ENCODE peak calls at places on chromosomes 16 and 17, in nine cellular contexts. One of them, this sample, is unnamed.

GRCh38 chr16:11010576-11011221 is 66.3 kb downstream of the CLEC16A start:
- DNase-seq in AG04449: no peak
- DNase-seq in AG09309: no peak
- DNase-seq in epithelial cell of esophagus: no peak
- DNase-seq in cardiac muscle cell: no peak
- DNase-seq in ascending aorta: no peak
- DNase-seq in colonic mucosa: no peak
- DNase-seq in AG04450: no peak
- DNase-seq in cardiac fibroblast: peak
- DNase-seq in this sample: no peak

GRCh38 chr17:51322390-51323029 is 62.2 kb downstream of the UTP18 start:
- DNase-seq in cardiac fibroblast: peak
- DNase-seq in cardiac muscle cell: peak
- DNase-seq in AG04449: no peak
- DNase-seq in AG09309: peak
- DNase-seq in AG04450: no peak
- DNase-seq in epithelial cell of esophagus: peak
- DNase-seq in colonic mucosa: no peak
- DNase-seq in ascending aorta: no peak
- DNase-seq in this sample: no peak

GRCh38 chr17:31610301-31610910 is 218.9 kb downstream of the RAB11FIP4 start:
- DNase-seq in cardiac muscle cell: no peak
- DNase-seq in colonic mucosa: no peak
- DNase-seq in AG04449: no peak
- DNase-seq in AG04450: no peak
- DNase-seq in epithelial cell of esophagus: no peak
- DNase-seq in cardiac fibroblast: no peak
- DNase-seq in AG09309: no peak
- DNase-seq in ascending aorta: no peak
- DNase-seq in this sample: no peak

GRCh38 chr17:62739666-62740065 is 68.4 kb downstream of the MARCHF10 start:
- DNase-seq in AG09309: no peak
- DNase-seq in AG04449: no peak
- DNase-seq in ascending aorta: no peak
- DNase-seq in colonic mucosa: no peak
- DNase-seq in AG04450: no peak
- DNase-seq in cardiac muscle cell: no peak
- DNase-seq in epithelial cell of esophagus: no peak
- DNase-seq in cardiac fibroblast: no peak
- DNase-seq in this sample: no peak

GRCh38 chr17:57004944-57005579 is 27.1 kb downstream of the SCPEP1 start:
- DNase-seq in colonic mucosa: peak
- DNase-seq in AG04449: no peak
- DNase-seq in cardiac muscle cell: no peak
- DNase-seq in ascending aorta: no peak
- DNase-seq in epithelial cell of esophagus: no peak
- DNase-seq in AG09309: no peak
- DNase-seq in cardiac fibroblast: no peak
- DNase-seq in AG04450: no peak
- DNase-seq in this sample: no peak

GRCh38 chr17:39823407-39824054 is 40.6 kb downstream of the IKZF3 start:
- DNase-seq in colonic mucosa: no peak
- DNase-seq in AG09309: no peak
- DNase-seq in epithelial cell of esophagus: no peak
- DNase-seq in AG04449: no peak
- DNase-seq in AG04450: no peak
- DNase-seq in cardiac fibroblast: no peak
- DNase-seq in cardiac muscle cell: no peak
- DNase-seq in ascending aorta: no peak
- DNase-seq in this sample: peak

GRCh38 chr16:87924041-87924851 is 12.1 kb downstream of the CA5A start:
- DNase-seq in epithelial cell of esophagus: peak
- DNase-seq in cardiac fibroblast: no peak
- DNase-seq in AG09309: no peak
- DNase-seq in cardiac muscle cell: no peak
- DNase-seq in AG04449: no peak
- DNase-seq in ascending aorta: no peak
- DNase-seq in AG04450: no peak
- DNase-seq in colonic mucosa: no peak
- DNase-seq in this sample: no peak

GRCh38 chr16:85759631-85760419 is 8.9 kb upstream of the C16orf74 start:
- DNase-seq in ascending aorta: no peak
- DNase-seq in colonic mucosa: no peak
- DNase-seq in AG09309: no peak
- DNase-seq in cardiac muscle cell: no peak
- DNase-seq in epithelial cell of esophagus: peak
- DNase-seq in AG04450: no peak
- DNase-seq in AG04449: no peak
- DNase-seq in cardiac fibroblast: peak
- DNase-seq in this sample: peak

GRCh38 chr17:13600475-13601316 is 1.0 kb downstream of the HS3ST3A1 start:
- DNase-seq in cardiac fibroblast: no peak
- DNase-seq in ascending aorta: no peak
- DNase-seq in AG04449: no peak
- DNase-seq in AG09309: no peak
- DNase-seq in colonic mucosa: no peak
- DNase-seq in epithelial cell of esophagus: no peak
- DNase-seq in AG04450: no peak
- DNase-seq in cardiac muscle cell: peak
- DNase-seq in this sample: no peak

GRCh38 chr17:67759355-67760171 is 41.8 kb downstream of the NOL11 start:
- DNase-seq in cardiac fibroblast: peak
- DNase-seq in ascending aorta: no peak
- DNase-seq in AG04449: peak
- DNase-seq in AG09309: no peak
- DNase-seq in cardiac muscle cell: peak
- DNase-seq in colonic mucosa: no peak
- DNase-seq in AG04450: peak
- DNase-seq in epithelial cell of esophagus: no peak
- DNase-seq in this sample: no peak

GRCh38 chr16:85465328-85466307 is 147.5 kb upstream of the GSE1 start:
- DNase-seq in colonic mucosa: no peak
- DNase-seq in cardiac fibroblast: peak
- DNase-seq in ascending aorta: no peak
- DNase-seq in AG09309: no peak
- DNase-seq in cardiac muscle cell: peak
- DNase-seq in AG04450: peak
- DNase-seq in epithelial cell of esophagus: peak
- DNase-seq in AG04449: no peak
- DNase-seq in this sample: no peak

GRCh38 chr16:67959930-67960329 is 8.5 kb downstream of the SLC12A4 start:
- DNase-seq in epithelial cell of esophagus: no peak
- DNase-seq in AG04449: no peak
- DNase-seq in AG04450: no peak
- DNase-seq in AG09309: no peak
- DNase-seq in colonic mucosa: no peak
- DNase-seq in cardiac fibroblast: no peak
- DNase-seq in ascending aorta: no peak
- DNase-seq in cardiac muscle cell: no peak
- DNase-seq in this sample: no peak

GRCh38 chr17:2694381-2695242 is 17.0 kb downstream of the CLUH start:
- DNase-seq in AG04449: no peak
- DNase-seq in AG09309: no peak
- DNase-seq in AG04450: no peak
- DNase-seq in cardiac fibroblast: no peak
- DNase-seq in epithelial cell of esophagus: no peak
- DNase-seq in cardiac muscle cell: no peak
- DNase-seq in ascending aorta: peak
- DNase-seq in colonic mucosa: peak
- DNase-seq in this sample: no peak

DNA sequence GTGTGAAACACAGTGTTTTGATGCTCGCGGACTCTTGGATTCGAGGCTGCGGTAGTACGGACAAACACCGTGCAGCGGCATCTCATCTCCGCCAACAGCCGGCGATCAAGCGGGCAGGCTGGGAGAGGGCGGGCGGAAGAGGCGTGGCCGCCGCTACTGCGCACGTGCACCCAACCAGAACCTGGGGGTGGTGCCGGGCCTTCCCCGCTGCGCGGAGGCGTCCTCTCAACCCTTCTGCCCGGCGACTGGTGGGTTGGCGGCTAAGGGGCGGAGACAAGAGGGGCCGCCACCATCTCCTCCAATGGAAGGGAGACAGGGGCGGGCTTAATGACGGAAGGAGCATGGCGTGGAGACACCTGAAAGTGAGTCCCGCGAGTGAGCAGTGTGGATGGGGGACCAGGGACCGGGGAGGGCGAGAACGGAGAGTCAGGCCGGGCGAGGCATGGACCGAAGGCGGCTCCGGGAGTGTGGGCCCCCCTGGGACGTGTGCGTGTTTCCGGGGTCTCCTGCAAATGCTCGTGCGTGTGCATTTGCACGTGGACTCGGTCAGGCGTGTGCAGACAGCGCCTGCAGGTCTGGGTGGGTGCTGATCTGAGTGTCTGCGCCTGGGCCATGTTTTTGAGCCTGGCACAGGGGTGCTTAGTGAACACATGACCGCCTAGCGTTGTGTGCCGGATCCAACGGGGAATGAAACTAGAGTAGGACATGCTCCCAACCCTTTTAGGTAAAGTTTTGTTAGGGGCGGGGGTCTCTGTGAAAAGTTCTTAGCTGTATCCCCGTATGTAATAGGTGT is at the start of gene DHODH:
- DNase-seq in colonic mucosa: peak
- DNase-seq in ascending aorta: peak
- DNase-seq in cardiac fibroblast: peak
- DNase-seq in AG09309: peak
- DNase-seq in AG04450: peak
- DNase-seq in AG04449: peak
- DNase-seq in epithelial cell of esophagus: peak
- DNase-seq in cardiac muscle cell: peak
- DNase-seq in this sample: peak
- TF ChIP-seq CTCF in colonic mucosa: no peak
- TF ChIP-seq CTCF in ascending aorta: peak
- TF ChIP-seq CTCF in cardiac fibroblast: peak
- TF ChIP-seq CTCF in AG09309: no peak
- TF ChIP-seq CTCF in AG04450: no peak
- TF ChIP-seq CTCF in AG04449: no peak
- TF ChIP-seq CTCF in epithelial cell of esophagus: no peak
- TF ChIP-seq CTCF in cardiac muscle cell: peak
- TF ChIP-seq CTCF in this sample: peak

DNA sequence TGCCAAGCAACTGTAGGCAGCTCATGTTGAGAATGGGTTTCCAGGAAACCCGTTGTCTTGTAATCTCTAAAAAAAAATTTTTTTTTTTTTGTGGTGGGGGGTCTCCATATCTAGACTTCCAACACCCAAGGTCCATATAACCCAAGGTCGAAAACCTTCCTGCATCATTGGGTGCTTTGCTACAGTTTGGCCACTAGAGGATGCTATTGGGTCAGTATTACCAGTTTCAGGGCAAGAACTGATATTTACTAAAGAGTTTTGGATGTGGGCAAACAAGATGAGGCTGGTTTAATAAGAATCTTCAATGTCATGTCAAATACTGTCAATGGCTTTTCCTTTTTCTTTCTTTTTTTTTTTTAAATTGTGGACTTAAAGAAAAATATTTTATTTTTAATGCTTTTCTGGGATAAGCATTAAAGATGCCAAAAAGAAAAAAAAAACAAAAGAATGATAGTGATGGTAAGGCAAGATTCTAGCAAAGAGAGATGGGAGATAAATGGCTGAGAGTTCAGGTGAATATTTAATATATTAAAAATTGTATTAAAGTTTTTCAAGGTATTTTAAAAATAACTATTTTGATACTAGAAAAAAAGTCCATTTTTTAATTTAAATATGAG is 62.2 kb downstream of the DHRS7C start:
- DNase-seq in AG09309: no peak
- DNase-seq in cardiac muscle cell: peak
- DNase-seq in AG04450: no peak
- DNase-seq in ascending aorta: no peak
- DNase-seq in cardiac fibroblast: peak
- DNase-seq in AG04449: peak
- DNase-seq in epithelial cell of esophagus: peak
- DNase-seq in colonic mucosa: no peak
- DNase-seq in this sample: peak
- TF ChIP-seq CTCF in AG09309: peak
- TF ChIP-seq CTCF in cardiac muscle cell: peak
- TF ChIP-seq CTCF in AG04450: peak
- TF ChIP-seq CTCF in ascending aorta: peak
- TF ChIP-seq CTCF in cardiac fibroblast: peak
- TF ChIP-seq CTCF in AG04449: peak
- TF ChIP-seq CTCF in epithelial cell of esophagus: peak
- TF ChIP-seq CTCF in colonic mucosa: peak
- TF ChIP-seq CTCF in this sample: peak

DNA sequence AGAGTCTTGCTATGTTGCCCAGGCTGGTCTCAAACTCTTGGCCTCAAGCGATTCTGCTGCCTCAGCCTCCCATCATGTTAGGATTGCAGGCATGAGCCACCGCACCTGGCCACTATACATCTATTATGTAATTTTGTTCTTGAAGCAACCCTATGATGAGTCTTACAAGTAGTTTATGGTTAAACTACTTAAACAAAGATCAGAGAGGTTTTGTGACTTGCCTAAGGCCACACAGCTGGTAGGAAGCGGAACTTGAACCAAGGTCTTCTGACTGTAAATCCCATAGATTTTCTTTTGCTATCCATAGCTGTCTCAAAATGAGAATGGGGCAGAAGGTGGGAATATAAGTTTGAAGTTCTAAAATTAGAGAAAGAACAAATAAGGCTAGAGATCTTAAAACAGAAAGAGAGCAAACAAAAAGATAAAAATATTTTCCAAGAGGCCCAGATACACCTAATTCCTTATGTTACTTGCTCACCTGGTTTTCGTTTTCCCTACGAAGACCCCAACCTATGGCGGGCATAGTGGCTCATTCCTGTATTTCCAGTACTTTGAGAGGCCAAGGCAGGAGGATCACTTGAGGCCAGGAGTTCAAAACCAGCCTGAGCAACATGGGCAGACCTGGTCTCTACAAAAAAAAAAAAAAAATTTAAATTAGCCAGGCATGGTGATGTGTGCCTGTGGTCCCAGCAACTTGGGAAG is 32.4 kb downstream of the VWA3A start:
- DNase-seq in colonic mucosa: no peak
- DNase-seq in AG09309: no peak
- DNase-seq in ascending aorta: no peak
- DNase-seq in AG04450: no peak
- DNase-seq in cardiac muscle cell: no peak
- DNase-seq in epithelial cell of esophagus: no peak
- DNase-seq in cardiac fibroblast: no peak
- DNase-seq in AG04449: no peak
- DNase-seq in this sample: no peak
- TF ChIP-seq CTCF in colonic mucosa: no peak
- TF ChIP-seq CTCF in AG09309: no peak
- TF ChIP-seq CTCF in ascending aorta: no peak
- TF ChIP-seq CTCF in AG04450: no peak
- TF ChIP-seq CTCF in cardiac muscle cell: no peak
- TF ChIP-seq CTCF in epithelial cell of esophagus: no peak
- TF ChIP-seq CTCF in cardiac fibroblast: no peak
- TF ChIP-seq CTCF in AG04449: no peak
- TF ChIP-seq CTCF in this sample: no peak

DNA sequence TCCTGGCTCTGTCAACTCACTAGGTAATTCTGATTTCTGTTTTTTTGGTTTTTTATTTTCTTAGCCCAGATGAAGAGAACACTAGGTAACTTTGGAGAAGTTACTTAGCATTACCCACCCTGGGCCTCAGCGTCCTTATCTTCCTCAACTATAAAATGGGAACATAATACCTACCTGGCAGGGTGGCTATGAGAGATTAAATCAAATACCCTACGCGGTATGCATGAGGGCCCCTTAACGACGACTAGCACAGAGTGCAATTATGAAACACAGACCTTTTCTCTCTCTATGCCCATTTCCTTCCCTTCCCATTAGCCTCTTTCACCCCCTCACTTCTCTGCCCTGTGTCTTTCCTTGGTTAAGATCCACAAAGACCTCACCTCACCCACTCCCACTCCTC is 11.1 kb downstream of the XPO6 start:
- DNase-seq in AG09309: no peak
- DNase-seq in epithelial cell of esophagus: no peak
- DNase-seq in cardiac muscle cell: no peak
- DNase-seq in colonic mucosa: no peak
- DNase-seq in AG04449: no peak
- DNase-seq in cardiac fibroblast: no peak
- DNase-seq in ascending aorta: no peak
- DNase-seq in AG04450: no peak
- DNase-seq in this sample: no peak
- TF ChIP-seq CTCF in AG09309: no peak
- TF ChIP-seq CTCF in epithelial cell of esophagus: no peak
- TF ChIP-seq CTCF in cardiac muscle cell: no peak
- TF ChIP-seq CTCF in colonic mucosa: no peak
- TF ChIP-seq CTCF in AG04449: no peak
- TF ChIP-seq CTCF in cardiac fibroblast: no peak
- TF ChIP-seq CTCF in ascending aorta: no peak
- TF ChIP-seq CTCF in AG04450: no peak
- TF ChIP-seq CTCF in this sample: no peak